ENCODE peak calls at places on chromosomes 3 and 15, in five cellular contexts. One of them, this sample, is unnamed.

GRCh38 chr15:73781038-73781925 is 28.1 kb upstream of the INSYN1 start:
- DNase-seq in right cardiac atrium: peak; percentile 25
- DNase-seq in GM23248: peak; percentile 60
- DNase-seq in neural progenitor cell: no peak
- DNase-seq in Karpas-422: peak; percentile 56
- DNase-seq in this sample: peak; percentile 72

GRCh38 chr3:150763841-150764483 is 993 bp upstream of the SIAH2 start:
- DNase-seq in neural progenitor cell: peak; percentile 73
- DNase-seq in GM23248: peak; percentile 87
- DNase-seq in Karpas-422: peak; percentile 79
- DNase-seq in right cardiac atrium: peak; percentile 87
- DNase-seq in this sample: peak; percentile 74

GRCh38 chr3:5264093-5264610 is 76.6 kb downstream of the EDEM1 start:
- DNase-seq in neural progenitor cell: peak; percentile 19
- DNase-seq in Karpas-422: no peak
- DNase-seq in right cardiac atrium: no peak
- DNase-seq in GM23248: no peak
- DNase-seq in this sample: no peak

GRCh38 chr15:64490598-64491259 is 30.4 kb downstream of the ZNF609 start:
- DNase-seq in Karpas-422: no peak
- DNase-seq in right cardiac atrium: no peak
- DNase-seq in neural progenitor cell: no peak
- DNase-seq in GM23248: peak; percentile 46
- DNase-seq in this sample: no peak

GRCh38 chr15:65434201-65434600 is 11.5 kb upstream of the IGDCC4 start:
- DNase-seq in Karpas-422: no peak
- DNase-seq in neural progenitor cell: no peak
- DNase-seq in GM23248: no peak
- DNase-seq in right cardiac atrium: no peak
- DNase-seq in this sample: peak; percentile 9

GRCh38 chr15:48785195-48785594 is 25.7 kb downstream of the CEP152 start:
- DNase-seq in neural progenitor cell: no peak
- DNase-seq in Karpas-422: no peak
- DNase-seq in GM23248: no peak
- DNase-seq in right cardiac atrium: peak; percentile 86
- DNase-seq in this sample: peak; percentile 42

GRCh38 chr15:60584355-60585023 is 105.5 kb upstream of the ICE2 start:
- DNase-seq in Karpas-422: peak; percentile 36
- DNase-seq in GM23248: peak; percentile 56
- DNase-seq in right cardiac atrium: no peak
- DNase-seq in neural progenitor cell: no peak
- DNase-seq in this sample: no peak

GRCh38 chr3:27216955-27217552 is 152.1 kb downstream of the NEK10 start:
- DNase-seq in Karpas-422: no peak
- DNase-seq in GM23248: peak; percentile 66
- DNase-seq in neural progenitor cell: no peak
- DNase-seq in right cardiac atrium: no peak
- DNase-seq in this sample: no peak

GRCh38 chr3:132726341-132726823 is 4.2 kb upstream of the NPHP3 start:
- DNase-seq in Karpas-422: peak; percentile 84
- DNase-seq in neural progenitor cell: peak; percentile 38
- DNase-seq in right cardiac atrium: no peak
- DNase-seq in GM23248: peak; percentile 34
- DNase-seq in this sample: no peak

GRCh38 chr3:39434574-39434973 is 28.1 kb downstream of the RPSA start:
- DNase-seq in neural progenitor cell: no peak
- DNase-seq in Karpas-422: no peak
- DNase-seq in right cardiac atrium: no peak
- DNase-seq in GM23248: peak; percentile 64
- DNase-seq in this sample: no peak

GRCh38 chr3:46132565-46132964 is 75.5 kb downstream of the CCR1 start:
- DNase-seq in right cardiac atrium: no peak
- DNase-seq in neural progenitor cell: no peak
- DNase-seq in Karpas-422: no peak
- DNase-seq in GM23248: no peak
- DNase-seq in this sample: no peak

GRCh38 chr3:117526485-117527079 is 817.0 kb downstream of the TUSC7 start:
- DNase-seq in right cardiac atrium: no peak
- DNase-seq in GM23248: peak; percentile 57
- DNase-seq in Karpas-422: peak; percentile 67
- DNase-seq in neural progenitor cell: peak; percentile 18
- DNase-seq in this sample: peak; percentile 73

GRCh38 chr3:27145719-27146118 is 223.5 kb downstream of the NEK10 start:
- DNase-seq in GM23248: no peak
- DNase-seq in neural progenitor cell: no peak
- DNase-seq in right cardiac atrium: no peak
- DNase-seq in Karpas-422: no peak
- DNase-seq in this sample: no peak

GRCh38 chr3:66442254-66443249 is 58.3 kb downstream of the LRIG1 start:
- DNase-seq in Karpas-422: no peak
- DNase-seq in neural progenitor cell: peak; percentile 45
- DNase-seq in GM23248: peak; percentile 86
- DNase-seq in right cardiac atrium: peak; percentile 87
- DNase-seq in this sample: peak; percentile 61

GRCh38 chr3:94065819-94066218 is 3.0 kb downstream of the NSUN3 start:
- DNase-seq in right cardiac atrium: no peak
- DNase-seq in Karpas-422: no peak
- DNase-seq in GM23248: peak; percentile 17
- DNase-seq in neural progenitor cell: no peak
- DNase-seq in this sample: no peak

GRCh38 chr3:182058488-182058887 is 346.8 kb downstream of the SOX2 start:
- DNase-seq in right cardiac atrium: no peak
- DNase-seq in GM23248: no peak
- DNase-seq in neural progenitor cell: no peak
- DNase-seq in Karpas-422: no peak
- DNase-seq in this sample: no peak

GRCh38 chr3:57060089-57060829 is at the start of gene SPATA12:
- DNase-seq in GM23248: peak; percentile 96
- DNase-seq in neural progenitor cell: peak; percentile 72
- DNase-seq in right cardiac atrium: peak; percentile 79
- DNase-seq in Karpas-422: no peak
- DNase-seq in this sample: peak; percentile 75

GRCh38 chr3:171854649-171855305 is 11.6 kb downstream of the TMEM212 start:
- DNase-seq in GM23248: no peak
- DNase-seq in right cardiac atrium: no peak
- DNase-seq in Karpas-422: no peak
- DNase-seq in neural progenitor cell: peak; percentile 17
- DNase-seq in this sample: no peak

GRCh38 chr3:42732196-42732828 is 29.7 kb upstream of the HHATL start:
- DNase-seq in neural progenitor cell: no peak
- DNase-seq in right cardiac atrium: no peak
- DNase-seq in GM23248: no peak
- DNase-seq in Karpas-422: no peak
- DNase-seq in this sample: peak; percentile 92

GRCh38 chr3:11734-12133 is 184.8 kb upstream of the CHL1 start:
- DNase-seq in GM23248: no peak
- DNase-seq in neural progenitor cell: peak; percentile 34
- DNase-seq in Karpas-422: no peak
- DNase-seq in right cardiac atrium: peak; percentile 49
- DNase-seq in this sample: peak; percentile 44

GRCh38 chr15:101167791-101168462 is 83.9 kb downstream of the CHSY1 start:
- DNase-seq in Karpas-422: no peak
- DNase-seq in GM23248: peak; percentile 71
- DNase-seq in neural progenitor cell: no peak
- DNase-seq in right cardiac atrium: peak; percentile 91
- DNase-seq in this sample: peak; percentile 54

GRCh38 chr15:41558400-41559238 is at the start of gene TYRO3:
- DNase-seq in GM23248: peak; percentile 85
- DNase-seq in neural progenitor cell: peak; percentile 86
- DNase-seq in Karpas-422: peak; percentile 69
- DNase-seq in right cardiac atrium: peak; percentile 87
- DNase-seq in this sample: peak; percentile 75

GRCh38 chr3:125058529-125058928 is 2.7 kb upstream of the HEG1 start:
- DNase-seq in GM23248: no peak
- DNase-seq in right cardiac atrium: no peak
- DNase-seq in Karpas-422: no peak
- DNase-seq in neural progenitor cell: no peak
- DNase-seq in this sample: no peak

GRCh38 chr15:64925335-64926330 is 13.9 kb downstream of the ANKDD1A start:
- DNase-seq in right cardiac atrium: no peak
- DNase-seq in GM23248: no peak
- DNase-seq in Karpas-422: no peak
- DNase-seq in neural progenitor cell: no peak
- DNase-seq in this sample: no peak

GRCh38 chr3:38620236-38620635 is 29.3 kb downstream of the SCN5A start:
- DNase-seq in neural progenitor cell: no peak
- DNase-seq in Karpas-422: no peak
- DNase-seq in right cardiac atrium: peak; percentile 17
- DNase-seq in GM23248: peak; percentile 45
- DNase-seq in this sample: no peak

GRCh38 chr3:72887723-72888545 is at the start of gene GXYLT2:
- DNase-seq in GM23248: peak; percentile 81
- DNase-seq in neural progenitor cell: peak; percentile 93
- DNase-seq in right cardiac atrium: peak; percentile 88
- DNase-seq in Karpas-422: peak; percentile 67
- DNase-seq in this sample: peak; percentile 92

GRCh38 chr15:63019539-63020109 is 22.9 kb upstream of the TPM1 start:
- DNase-seq in right cardiac atrium: no peak
- DNase-seq in Karpas-422: no peak
- DNase-seq in GM23248: peak; percentile 71
- DNase-seq in neural progenitor cell: peak; percentile 73
- DNase-seq in this sample: no peak

GRCh38 chr3:182063742-182064141 is 352.0 kb downstream of the SOX2 start:
- DNase-seq in Karpas-422: peak; percentile 28
- DNase-seq in neural progenitor cell: no peak
- DNase-seq in right cardiac atrium: no peak
- DNase-seq in GM23248: no peak
- DNase-seq in this sample: no peak

GRCh38 chr3:198079771-198080520 is 119.9 kb downstream of the LMLN start:
- DNase-seq in Karpas-422: no peak
- DNase-seq in right cardiac atrium: no peak
- DNase-seq in neural progenitor cell: peak; percentile 45
- DNase-seq in GM23248: peak; percentile 18
- DNase-seq in this sample: no peak
- H3K4me3 ChIP-seq in Karpas-422: peak overlapping the region; percentile 57
- H3K4me3 ChIP-seq in right cardiac atrium: peak overlapping the region; percentile 37
- H3K4me3 ChIP-seq in neural progenitor cell: peak overlapping the region; percentile 63
- H3K4me3 ChIP-seq in GM23248: peak overlapping the region; percentile 58
- H3K4me3 ChIP-seq in this sample: peak overlapping the region; percentile 51

DNA sequence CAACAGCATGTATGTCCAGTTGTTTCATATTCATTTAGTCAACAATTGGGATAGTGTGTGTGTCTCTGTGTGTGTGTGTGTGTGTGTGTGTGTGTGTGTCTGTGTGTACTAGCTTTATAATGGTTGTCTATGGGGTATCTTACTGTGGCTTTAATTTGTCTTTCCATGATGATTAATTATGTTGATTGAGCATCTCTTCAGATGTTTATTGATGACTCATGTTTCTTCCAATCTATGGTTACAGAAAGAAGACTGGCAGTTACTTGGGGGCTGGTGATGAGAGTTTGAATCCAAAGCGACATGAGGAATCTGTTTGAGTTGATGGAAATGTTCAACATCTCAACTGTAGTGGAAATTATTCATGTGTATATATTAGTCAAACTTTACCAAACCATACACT is 440.1 kb downstream of the ZNF385D start:
- DNase-seq in neural progenitor cell: no peak
- DNase-seq in Karpas-422: no peak
- DNase-seq in right cardiac atrium: no peak
- DNase-seq in GM23248: no peak
- DNase-seq in this sample: no peak
- H3K9me3 ChIP-seq in neural progenitor cell: no peaks in the 10 kb centered on the region
- H3K9me3 ChIP-seq in Karpas-422: peaks cover 8% of the 10 kb centered on the region
- H3K9me3 ChIP-seq in right cardiac atrium: no peaks in the 10 kb centered on the region
- H3K9me3 ChIP-seq in GM23248: no peaks in the 10 kb centered on the region
- H3K9me3 ChIP-seq in this sample: no peaks in the 10 kb centered on the region

DNA sequence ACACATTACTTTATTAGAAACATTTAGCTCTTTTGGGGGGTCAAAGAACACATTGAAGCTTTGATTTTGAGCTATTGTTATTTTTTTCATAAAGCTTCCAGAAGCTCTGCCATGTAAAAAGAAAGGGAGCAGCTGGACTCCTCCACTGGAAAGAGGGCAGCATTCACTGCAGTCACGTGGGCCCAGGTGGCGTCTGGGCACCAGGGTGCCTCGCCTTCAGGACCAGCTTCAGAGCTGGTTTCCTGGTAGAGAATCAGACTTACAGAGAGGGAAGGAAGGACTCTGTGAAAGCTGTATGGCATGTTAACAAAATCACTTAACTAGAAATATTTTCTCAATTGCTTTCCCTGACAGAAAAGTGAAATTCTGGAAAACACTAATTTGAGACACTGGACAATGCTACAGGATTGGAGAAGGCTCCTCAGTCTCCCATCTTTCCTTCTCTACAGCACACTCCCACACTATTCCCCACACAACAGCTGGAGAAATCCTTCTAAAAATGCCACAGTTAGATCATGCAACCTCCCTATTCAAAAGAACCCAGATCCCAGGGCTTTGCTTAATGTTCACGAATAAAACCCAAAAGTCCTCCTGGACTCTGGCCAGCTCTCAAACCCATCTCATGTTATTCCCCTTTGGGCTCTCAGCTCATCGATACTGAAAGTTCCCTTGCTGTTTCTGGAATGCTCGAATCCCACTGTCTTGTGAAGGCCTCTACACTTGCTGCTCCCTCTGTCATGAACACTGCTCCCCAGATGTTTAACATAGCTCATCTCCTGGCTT is 83.2 kb downstream of the NFKBIZ start:
- DNase-seq in right cardiac atrium: no peak
- DNase-seq in neural progenitor cell: no peak
- DNase-seq in Karpas-422: no peak
- DNase-seq in GM23248: no peak
- DNase-seq in this sample: no peak
- H3K4me1 ChIP-seq in right cardiac atrium: no peaks in the 10 kb centered on the region
- H3K4me1 ChIP-seq in neural progenitor cell: no peaks in the 10 kb centered on the region
- H3K4me1 ChIP-seq in Karpas-422: peaks cover 10% of the 10 kb centered on the region
- H3K4me1 ChIP-seq in GM23248: peaks cover 26% of the 10 kb centered on the region
- H3K4me1 ChIP-seq in this sample: no peaks in the 10 kb centered on the region

DNA sequence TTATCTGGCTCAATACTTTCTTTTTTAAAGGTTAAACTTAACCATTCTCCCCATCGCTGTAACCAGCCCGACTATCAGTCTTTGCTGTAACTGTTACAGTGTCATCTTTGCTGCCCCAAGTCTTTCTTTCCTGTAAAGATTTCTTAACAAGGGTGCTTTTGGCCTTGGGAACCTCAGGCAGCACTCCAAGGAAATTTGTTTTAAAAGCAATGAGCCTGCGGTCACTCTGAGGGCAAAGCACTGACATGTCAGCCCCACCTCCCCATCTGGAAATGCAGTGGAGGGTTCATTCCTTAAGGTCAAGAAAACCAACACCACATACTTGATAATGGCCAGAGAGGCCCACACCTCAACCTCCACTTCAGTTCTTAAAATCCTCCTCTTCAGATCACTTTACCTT is 3.2 kb downstream of the TRANK1 start:
- DNase-seq in right cardiac atrium: no peak
- DNase-seq in Karpas-422: no peak
- DNase-seq in neural progenitor cell: no peak
- DNase-seq in GM23248: no peak
- DNase-seq in this sample: no peak
- H3K4me3 ChIP-seq in right cardiac atrium: no peak overlapping the region
- H3K4me3 ChIP-seq in Karpas-422: no peak overlapping the region
- H3K4me3 ChIP-seq in neural progenitor cell: no peak overlapping the region
- H3K4me3 ChIP-seq in GM23248: no peak overlapping the region
- H3K4me3 ChIP-seq in this sample: no peak overlapping the region

DNA sequence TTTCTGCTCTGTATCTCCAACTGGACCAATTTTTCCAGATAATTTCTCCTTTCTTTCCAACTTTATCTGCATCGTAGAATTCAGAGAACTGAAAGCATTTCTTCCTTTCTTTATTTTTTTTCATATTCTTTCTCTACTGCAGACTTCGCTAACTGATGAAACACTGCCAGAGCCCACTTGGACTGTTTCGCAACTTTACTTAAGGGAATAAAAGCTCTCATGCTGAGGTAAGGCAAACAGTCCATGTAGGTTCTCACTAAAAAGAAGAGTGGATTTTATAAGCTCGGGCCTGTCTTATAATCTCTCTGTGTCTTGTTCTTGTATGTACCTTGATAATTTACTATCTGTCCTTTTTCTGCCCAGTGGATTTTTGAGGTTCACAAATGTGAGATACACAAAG is 163.5 kb downstream of the CNTN4 start:
- DNase-seq in neural progenitor cell: no peak
- DNase-seq in right cardiac atrium: peak; percentile 39
- DNase-seq in Karpas-422: no peak
- DNase-seq in GM23248: no peak
- DNase-seq in this sample: no peak
- H3K9me3 ChIP-seq in neural progenitor cell: no peaks in the 10 kb centered on the region
- H3K9me3 ChIP-seq in right cardiac atrium: no peaks in the 10 kb centered on the region
- H3K9me3 ChIP-seq in Karpas-422: peaks cover 2% of the 10 kb centered on the region
- H3K9me3 ChIP-seq in GM23248: no peaks in the 10 kb centered on the region
- H3K9me3 ChIP-seq in this sample: no peaks in the 10 kb centered on the region

This sample was measured in testis.